ENCODE peak calls at places on chromosomes 13 and 19, in nine cellular contexts. M is astrocyte, S is IMR-90, F is GM23338, W is mesenchymal stem cell, N is mammary epithelial cell, E is GM23248, I is fibroblast of lung, L is neuronal stem cell. A is an unnamed sample.

GRCh38 chr13:113978741-113979481 is 5.0 kb upstream of the C13orf46 start:
- DNase-seq in N (no peak), L (no peak), M (no peak), F (no peak), E (no peak), W (no peak), S (no peak), I (no peak), A (no peak)

GRCh38 chr19:42369433-42370067 is 20.5 kb downstream of the CNFN start:
- DNase-seq in M (no peak), W (no peak), S (no peak), E (no peak), L (no peak), F (no peak), I (no peak), N (no peak), A (no peak)

GRCh38 chr13:38519229-38519910 is 167.5 kb upstream of the FREM2 start:
- DNase-seq in E (no peak), N (no peak), W (no peak), F (peak; percentile 20), S (no peak), M (no peak), I (no peak), L (no peak), A (no peak)

GRCh38 chr19:2305424-2305823 is 2.5 kb downstream of the LINGO3 start:
- DNase-seq in L (no peak), S (no peak), E (no peak), M (no peak), F (no peak), W (no peak), N (no peak), I (no peak), A (no peak)

GRCh38 chr19:31718898-31719297 is 369.7 kb upstream of the TSHZ3 start:
- DNase-seq in E (no peak), I (peak; percentile 46), W (no peak), S (no peak), M (peak; percentile 43), L (no peak), F (no peak), N (no peak), A (no peak)

GRCh38 chr19:18999896-19000620 is 33.3 kb downstream of the SUGP2 start:
- DNase-seq in F (peak; percentile 21), M (no peak), N (no peak), I (no peak), L (no peak), W (peak; percentile 15), S (peak; percentile 10), E (peak; percentile 40), A (no peak)

GRCh38 chr13:57624565-57625435 is 6.7 kb upstream of the PCDH17 start:
- DNase-seq in M (peak; percentile 49), E (peak; percentile 66), I (peak; percentile 78), S (peak; percentile 41), N (peak; percentile 34), W (peak; percentile 79), L (peak; percentile 77), F (peak; percentile 90), A (no peak)

GRCh38 chr19:46840157-46840942 is 10.3 kb downstream of the AP2S1 start:
- DNase-seq in N (peak; percentile 49), W (peak; percentile 78), F (peak; percentile 90), M (no peak), E (peak; percentile 76), L (peak; percentile 71), S (peak; percentile 70), I (peak; percentile 76), A (peak; percentile 48)

GRCh38 chr19:408441-409005 is 424 bp downstream of the C2CD4C start:
- DNase-seq in W (no peak), M (no peak), S (no peak), I (no peak), F (no peak), N (no peak), L (no peak), E (no peak), A (no peak)

GRCh38 chr13:41561179-41561578 is 103.8 kb downstream of the RGCC start:
- DNase-seq in M (peak; percentile 41), S (peak; percentile 43), I (peak; percentile 52), W (peak; percentile 57), L (no peak), N (no peak), F (no peak), E (peak; percentile 76), A (no peak)

GRCh38 chr13:98981596-98982195 is 3.8 kb upstream of the DOCK9 start:
- DNase-seq in N (no peak), E (no peak), I (no peak), W (no peak), F (no peak), L (no peak), M (no peak), S (no peak), A (no peak)

GRCh38 chr13:45595968-45596367 is 19.6 kb downstream of the ERICH6B start:
- DNase-seq in I (no peak), W (no peak), L (no peak), S (no peak), F (peak; percentile 30), M (no peak), N (peak; percentile 14), E (peak; percentile 15), A (no peak)

GRCh38 chr19:44925114-44925891 is 10.9 kb downstream of the APOC1 start:
- DNase-seq in S (peak; percentile 49), W (peak; percentile 81), E (peak; percentile 44), F (no peak), M (no peak), L (no peak), N (no peak), I (peak; percentile 91), A (peak; percentile 19)

GRCh38 chr19:7539827-7540425 is 4.4 kb downstream of the PNPLA6 start:
- DNase-seq in N (no peak), E (no peak), L (no peak), F (no peak), M (no peak), W (no peak), S (no peak), I (no peak), A (no peak)

GRCh38 chr19:3659746-3660112 is 33.1 kb upstream of the CACTIN start:
- DNase-seq in W (no peak), I (no peak), N (no peak), S (no peak), E (no peak), L (no peak), F (no peak), M (no peak), A (no peak)

GRCh38 chr19:4807188-4807587 is 15.7 kb downstream of the FEM1A start:
- DNase-seq in N (no peak), L (no peak), F (no peak), M (no peak), I (no peak), W (no peak), E (no peak), S (no peak), A (no peak)

DNA sequence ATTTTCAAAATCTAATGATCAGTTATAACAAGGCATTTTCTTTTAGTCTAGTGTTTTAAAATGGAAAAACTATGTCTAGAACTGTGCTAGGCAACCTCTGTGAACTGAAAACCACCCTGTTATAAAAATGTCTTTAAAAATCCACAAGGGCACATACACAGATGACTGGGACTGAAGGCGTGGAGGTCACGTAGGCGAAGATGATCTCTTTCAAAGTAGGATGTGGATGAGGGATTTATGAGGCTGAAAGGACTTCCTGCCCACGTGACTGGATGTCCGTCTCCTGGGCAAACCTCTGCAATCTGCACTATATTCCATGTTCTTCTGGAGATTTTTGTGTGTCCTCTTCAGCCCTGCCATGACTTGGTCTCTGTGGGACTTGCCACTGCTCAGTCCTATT is 84.2 kb upstream of the ZNF536 start:
- DNase-seq in I (no peak), S (no peak), E (no peak), M (no peak), F (no peak), N (no peak), L (no peak), W (no peak), A (no peak)
- H2AFZ ChIP-seq in I (no peak overlapping the region), S (no peak overlapping the region), E (no peak overlapping the region), M (no peak overlapping the region), F (no peak overlapping the region), N (no peak overlapping the region), L (no peak overlapping the region), W (no peak overlapping the region), A (no peak overlapping the region)

GRCh38 chr13:95255072-95255732 is 46.0 kb downstream of the ABCC4 start:
- DNase-seq in I (no peak), L (no peak), E (no peak), W (no peak), M (no peak), N (no peak), S (no peak), F (no peak), A (no peak)
- H3K27ac ChIP-seq in I (peak overlapping the region; percentile 7), L (no peak overlapping the region), E (no peak overlapping the region), W (peak overlapping the region; percentile 95), M (peak overlapping the region; percentile 47), N (no peak overlapping the region), S (peak overlapping the region; percentile 39), F (no peak overlapping the region), A (peak overlapping the region; percentile 70)

DNA sequence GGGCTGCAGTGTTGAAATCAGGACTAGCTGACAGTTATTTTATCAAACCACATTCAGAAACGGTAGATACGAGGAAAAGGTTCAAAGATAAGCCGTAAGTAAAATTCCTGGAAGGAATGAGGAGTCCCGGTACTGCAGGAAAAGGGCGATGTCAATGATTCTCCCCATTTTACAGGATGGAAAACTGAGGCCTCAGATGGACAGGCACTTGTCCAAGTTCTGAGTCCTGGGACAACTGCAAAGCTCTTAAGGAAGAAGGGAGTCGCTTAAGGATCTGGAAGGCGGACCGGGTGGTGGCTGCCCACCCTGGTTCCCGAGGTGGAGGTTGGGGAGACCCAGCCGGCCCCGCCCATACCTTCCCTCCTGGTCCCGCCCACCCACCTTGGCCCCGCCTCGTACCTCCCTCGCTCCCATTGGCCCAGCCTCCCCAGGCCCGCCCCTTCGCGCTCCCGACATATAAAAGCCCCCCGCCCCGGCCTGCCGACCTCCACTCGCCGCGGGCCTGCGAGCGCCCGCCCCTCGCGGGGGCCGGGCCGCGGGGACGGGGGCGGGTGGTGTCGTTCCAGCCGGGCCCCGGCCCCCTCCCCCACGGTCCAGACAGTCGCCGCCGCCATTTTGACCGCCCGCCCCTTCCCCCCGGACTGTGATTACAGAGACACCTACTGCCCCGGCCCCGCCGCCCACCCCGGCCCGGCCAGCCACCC is 587 bp downstream of the RFX1 start:
- DNase-seq in M (peak; percentile 60), S (peak; percentile 75), N (peak; percentile 78), I (peak; percentile 84), F (peak; percentile 93), E (peak; percentile 93), L (peak; percentile 85), W (peak; percentile 88), A (peak; percentile 87)
- H2AFZ ChIP-seq in M (no peak overlapping the region), S (peak overlapping the region; percentile 98), N (peak overlapping the region; percentile 49), I (peak overlapping the region; percentile 43), F (peak overlapping the region; percentile 5), E (peak overlapping the region; percentile 60), L (peak overlapping the region; percentile 89), W (no peak overlapping the region), A (peak overlapping the region; percentile 47)

DNA sequence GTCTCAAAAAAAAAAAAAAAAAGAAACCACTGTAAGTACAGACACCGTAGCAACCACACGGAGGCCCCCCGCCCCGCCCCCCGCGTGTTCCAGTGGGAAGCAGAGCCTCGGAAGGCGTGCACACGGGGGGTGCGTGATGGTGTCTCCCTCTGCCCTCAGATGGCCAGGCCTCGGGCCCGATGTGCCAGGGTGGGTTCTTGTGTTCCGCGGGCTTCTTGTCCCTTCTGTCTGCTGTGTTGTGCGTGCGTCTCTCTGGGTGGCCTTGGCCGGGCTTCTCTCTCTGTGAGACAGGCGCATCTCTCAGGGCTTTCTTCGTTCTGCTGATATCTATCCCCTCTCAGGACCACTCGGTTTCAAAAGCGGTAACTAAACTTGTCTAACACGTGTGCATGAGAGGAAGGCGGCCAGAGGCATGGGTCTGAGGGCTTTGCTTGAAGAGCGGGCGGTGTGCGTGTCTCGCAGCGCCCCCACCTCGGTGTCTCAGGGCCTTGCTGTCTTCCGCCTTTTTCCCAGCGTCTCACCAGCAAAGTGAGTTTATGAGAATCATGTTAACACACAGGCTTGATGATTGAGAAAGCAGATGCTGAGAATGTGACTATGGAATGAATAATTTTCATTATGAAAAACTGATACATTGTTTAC is 12.6 kb downstream of the ATP11A start:
- DNase-seq in N (no peak), M (no peak), S (no peak), E (no peak), L (no peak), W (no peak), I (no peak), F (no peak), A (no peak)
- H3K27ac ChIP-seq in N (no peak overlapping the region), M (no peak overlapping the region), S (no peak overlapping the region), E (no peak overlapping the region), L (no peak overlapping the region), W (no peak overlapping the region), I (no peak overlapping the region), F (peak overlapping the region; percentile 73), A (no peak overlapping the region)

A was measured in PC-9.